ENCODE peak calls at places on chromosomes 5 and 9, in six cellular contexts. One of them, this sample, is unnamed.

GRCh38 chr5:76861616-76862015 is 11.8 kb downstream of the S100Z start:
- DNase-seq in Peyer's patch: no peak
- DNase-seq in transverse colon: no peak
- DNase-seq in mesenchymal stem cell: no peak
- DNase-seq in ovary: no peak
- DNase-seq in PC-3: peak
- DNase-seq in this sample: no peak

GRCh38 chr9:136243631-136244030 is 2.0 kb downstream of the QSOX2 start:
- DNase-seq in mesenchymal stem cell: no peak
- DNase-seq in transverse colon: no peak
- DNase-seq in Peyer's patch: no peak
- DNase-seq in PC-3: no peak
- DNase-seq in ovary: no peak
- DNase-seq in this sample: no peak

GRCh38 chr9:13919386-13919785 is 394.6 kb downstream of the NFIB start:
- DNase-seq in ovary: no peak
- DNase-seq in Peyer's patch: no peak
- DNase-seq in PC-3: no peak
- DNase-seq in mesenchymal stem cell: no peak
- DNase-seq in transverse colon: no peak
- DNase-seq in this sample: no peak

GRCh38 chr5:124411089-124411488 is 335.4 kb downstream of the ZNF608 start:
- DNase-seq in Peyer's patch: no peak
- DNase-seq in ovary: no peak
- DNase-seq in transverse colon: no peak
- DNase-seq in PC-3: no peak
- DNase-seq in mesenchymal stem cell: no peak
- DNase-seq in this sample: no peak

GRCh38 chr5:82793808-82794419 is 283.3 kb downstream of the TMEM167A start:
- DNase-seq in PC-3: peak
- DNase-seq in mesenchymal stem cell: peak
- DNase-seq in Peyer's patch: no peak
- DNase-seq in ovary: no peak
- DNase-seq in transverse colon: peak
- DNase-seq in this sample: peak

GRCh38 chr5:1247811-1248210 is 22.6 kb downstream of the SLC6A18 start:
- DNase-seq in mesenchymal stem cell: no peak
- DNase-seq in Peyer's patch: no peak
- DNase-seq in ovary: no peak
- DNase-seq in transverse colon: no peak
- DNase-seq in PC-3: no peak
- DNase-seq in this sample: no peak

GRCh38 chr5:84403773-84404172 is 19.1 kb upstream of the EDIL3 start:
- DNase-seq in PC-3: peak
- DNase-seq in Peyer's patch: no peak
- DNase-seq in mesenchymal stem cell: peak
- DNase-seq in transverse colon: no peak
- DNase-seq in ovary: no peak
- DNase-seq in this sample: no peak

GRCh38 chr5:103102234-103102633 is 17.7 kb downstream of the GIN1 start:
- DNase-seq in transverse colon: no peak
- DNase-seq in Peyer's patch: no peak
- DNase-seq in PC-3: no peak
- DNase-seq in ovary: no peak
- DNase-seq in mesenchymal stem cell: no peak
- DNase-seq in this sample: no peak

GRCh38 chr5:174448662-174449061 is 275.7 kb upstream of the MSX2 start:
- DNase-seq in PC-3: no peak
- DNase-seq in ovary: no peak
- DNase-seq in mesenchymal stem cell: no peak
- DNase-seq in transverse colon: no peak
- DNase-seq in Peyer's patch: no peak
- DNase-seq in this sample: peak

GRCh38 chr9:116342941-116343340 is 189.3 kb downstream of the PAPPA start:
- DNase-seq in ovary: no peak
- DNase-seq in transverse colon: no peak
- DNase-seq in Peyer's patch: no peak
- DNase-seq in mesenchymal stem cell: no peak
- DNase-seq in PC-3: peak
- DNase-seq in this sample: no peak

DNA sequence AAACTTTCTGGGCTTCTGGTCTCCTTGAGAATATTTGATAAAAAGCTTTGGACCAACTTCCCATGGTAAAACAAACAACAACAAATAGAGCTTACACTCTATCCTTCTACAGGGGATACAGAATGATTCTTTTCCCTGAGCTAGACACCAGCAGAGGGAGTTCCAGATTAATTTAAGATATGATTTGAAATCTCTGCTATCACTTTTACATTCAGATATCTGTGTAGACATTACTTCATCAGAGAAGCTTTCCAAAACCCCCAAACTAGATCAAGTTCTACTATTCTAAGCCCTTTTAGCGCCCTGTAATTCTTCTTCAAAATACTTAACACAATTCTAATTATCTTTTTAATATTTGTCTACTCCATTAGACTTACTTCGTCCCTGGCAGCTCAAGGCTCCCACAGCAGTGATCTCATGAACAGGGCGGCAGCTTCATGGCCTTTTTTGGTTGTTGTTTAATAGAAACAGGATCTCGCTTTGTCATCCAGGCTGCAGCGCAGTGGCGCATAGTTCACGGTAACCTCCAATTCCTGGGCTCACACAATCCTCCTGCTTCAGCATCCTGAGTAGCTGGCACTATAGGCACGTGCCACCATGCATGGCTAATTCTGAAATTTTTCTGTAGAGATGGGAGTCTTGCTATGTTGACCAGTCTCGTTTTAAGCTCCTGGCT is 938 bp upstream of the GALNT12 start:
- DNase-seq in PC-3: peak
- DNase-seq in ovary: no peak
- DNase-seq in mesenchymal stem cell: no peak
- DNase-seq in Peyer's patch: no peak
- DNase-seq in transverse colon: no peak
- DNase-seq in this sample: peak
- H3K27ac ChIP-seq in PC-3: peak
- H3K27ac ChIP-seq in ovary: no peak
- H3K27ac ChIP-seq in mesenchymal stem cell: no peak
- H3K27ac ChIP-seq in Peyer's patch: no peak
- H3K27ac ChIP-seq in transverse colon: peak
- H3K27ac ChIP-seq in this sample: no peak

GRCh38 chr9:12814877-12815237 is 40.0 kb downstream of the LURAP1L start:
- DNase-seq in PC-3: no peak
- DNase-seq in transverse colon: no peak
- DNase-seq in mesenchymal stem cell: no peak
- DNase-seq in Peyer's patch: no peak
- DNase-seq in ovary: no peak
- DNase-seq in this sample: no peak
- H3K27ac ChIP-seq in PC-3: peak
- H3K27ac ChIP-seq in transverse colon: peak
- H3K27ac ChIP-seq in mesenchymal stem cell: peak
- H3K27ac ChIP-seq in Peyer's patch: no peak
- H3K27ac ChIP-seq in ovary: no peak
- H3K27ac ChIP-seq in this sample: peak

DNA sequence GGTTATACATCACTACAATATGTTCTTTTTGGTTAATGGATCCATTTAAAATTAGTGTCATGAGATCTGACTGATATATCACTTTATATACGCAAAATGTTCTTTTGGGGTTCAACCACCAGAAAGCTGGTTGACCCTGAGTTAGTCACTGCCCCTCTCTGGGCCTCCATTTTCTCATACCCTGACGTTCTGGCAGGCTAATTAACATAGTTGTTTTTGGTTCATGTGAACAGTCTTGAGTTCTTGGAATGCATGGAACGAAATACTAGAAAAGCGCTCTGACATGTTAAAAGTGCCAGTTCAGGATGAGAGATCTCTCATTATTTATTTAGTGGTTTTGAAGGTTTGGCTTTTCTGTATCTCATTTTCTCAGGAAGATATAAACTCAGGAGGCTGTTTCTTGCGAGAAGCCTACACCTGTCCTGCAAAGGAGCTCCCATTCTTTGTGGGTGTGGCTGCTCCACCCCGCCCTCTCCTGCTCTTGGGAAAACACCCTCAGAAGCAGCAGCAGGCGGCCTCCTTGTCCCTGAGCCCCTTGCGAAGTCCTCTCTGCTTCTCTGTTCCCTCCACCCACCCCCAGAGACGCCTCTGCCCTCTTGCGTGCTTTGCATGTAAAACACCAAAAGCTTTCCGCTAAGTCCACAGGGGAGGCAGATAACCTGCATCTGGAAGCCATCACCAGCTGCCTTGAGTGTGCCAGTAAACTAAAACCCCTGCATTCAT is 302.4 kb upstream of the PANK3 start:
- DNase-seq in ovary: no peak
- DNase-seq in PC-3: no peak
- DNase-seq in mesenchymal stem cell: no peak
- DNase-seq in transverse colon: no peak
- DNase-seq in Peyer's patch: no peak
- DNase-seq in this sample: no peak
- H3K27ac ChIP-seq in ovary: no peak
- H3K27ac ChIP-seq in PC-3: no peak
- H3K27ac ChIP-seq in mesenchymal stem cell: no peak
- H3K27ac ChIP-seq in transverse colon: no peak
- H3K27ac ChIP-seq in Peyer's patch: no peak
- H3K27ac ChIP-seq in this sample: no peak

GRCh38 chr9:100466828-100467220 is 6.1 kb upstream of the TMEFF1 start:
- DNase-seq in ovary: no peak
- DNase-seq in mesenchymal stem cell: no peak
- DNase-seq in Peyer's patch: no peak
- DNase-seq in PC-3: no peak
- DNase-seq in transverse colon: no peak
- DNase-seq in this sample: no peak
- H3K27ac ChIP-seq in ovary: no peak
- H3K27ac ChIP-seq in mesenchymal stem cell: no peak
- H3K27ac ChIP-seq in Peyer's patch: no peak
- H3K27ac ChIP-seq in PC-3: no peak
- H3K27ac ChIP-seq in transverse colon: no peak
- H3K27ac ChIP-seq in this sample: no peak

GRCh38 chr5:3321923-3322322 is 273.7 kb upstream of the IRX1 start:
- DNase-seq in transverse colon: no peak
- DNase-seq in mesenchymal stem cell: no peak
- DNase-seq in ovary: no peak
- DNase-seq in PC-3: no peak
- DNase-seq in Peyer's patch: no peak
- DNase-seq in this sample: no peak
- H3K27ac ChIP-seq in transverse colon: no peak
- H3K27ac ChIP-seq in mesenchymal stem cell: no peak
- H3K27ac ChIP-seq in ovary: no peak
- H3K27ac ChIP-seq in PC-3: no peak
- H3K27ac ChIP-seq in Peyer's patch: no peak
- H3K27ac ChIP-seq in this sample: no peak

GRCh38 chr5:14816374-14816998 is 55.1 kb downstream of the ANKH start:
- DNase-seq in mesenchymal stem cell: no peak
- DNase-seq in PC-3: peak
- DNase-seq in ovary: no peak
- DNase-seq in Peyer's patch: no peak
- DNase-seq in transverse colon: no peak
- DNase-seq in this sample: no peak
- H3K27ac ChIP-seq in mesenchymal stem cell: no peak
- H3K27ac ChIP-seq in PC-3: peak
- H3K27ac ChIP-seq in ovary: no peak
- H3K27ac ChIP-seq in Peyer's patch: no peak
- H3K27ac ChIP-seq in transverse colon: no peak
- H3K27ac ChIP-seq in this sample: no peak

GRCh38 chr9:89440951-89441654 is 56.8 kb downstream of the SEMA4D start:
- DNase-seq in transverse colon: no peak
- DNase-seq in mesenchymal stem cell: no peak
- DNase-seq in ovary: no peak
- DNase-seq in PC-3: no peak
- DNase-seq in Peyer's patch: no peak
- DNase-seq in this sample: no peak
- H3K27ac ChIP-seq in transverse colon: peak
- H3K27ac ChIP-seq in mesenchymal stem cell: no peak
- H3K27ac ChIP-seq in ovary: no peak
- H3K27ac ChIP-seq in PC-3: no peak
- H3K27ac ChIP-seq in Peyer's patch: peak
- H3K27ac ChIP-seq in this sample: no peak

GRCh38 chr5:52856564-52856963 is 68.8 kb downstream of the ITGA1 start:
- DNase-seq in mesenchymal stem cell: peak
- DNase-seq in PC-3: no peak
- DNase-seq in transverse colon: no peak
- DNase-seq in Peyer's patch: no peak
- DNase-seq in ovary: no peak
- DNase-seq in this sample: no peak
- H3K27ac ChIP-seq in mesenchymal stem cell: peak
- H3K27ac ChIP-seq in PC-3: no peak
- H3K27ac ChIP-seq in transverse colon: no peak
- H3K27ac ChIP-seq in Peyer's patch: no peak
- H3K27ac ChIP-seq in ovary: no peak
- H3K27ac ChIP-seq in this sample: no peak

This sample was measured in trophoblast cell.